ENCODE peak calls at places on chromosomes 12 and 14, in four cellular contexts. S is IMR-90, I is neuronal stem cell, F is mesendoderm. G is an unnamed sample.

GRCh38 chr12:569803-570236 is 93.4 kb downstream of the NINJ2 start:
- DNase-seq in S (peak), I (peak), F (peak), G (peak)

GRCh38 chr12:57470970-57471656 is 8.6 kb downstream of the ARHGAP9 start:
- DNase-seq in S (no peak), I (no peak), F (no peak), G (no peak)

GRCh38 chr14:49463146-49463545 is 123.0 kb downstream of the RPS29 start:
- DNase-seq in S (no peak), I (no peak), F (no peak), G (no peak)

GRCh38 chr12:14723763-14724162 is 27.4 kb upstream of the GUCY2C start:
- DNase-seq in S (peak), I (peak), F (peak), G (peak)

GRCh38 chr12:51346581-51346980 is at the start of gene CELA1:
- DNase-seq in S (no peak), I (no peak), F (no peak), G (no peak)

GRCh38 chr14:104348741-104349140 is 210.4 kb downstream of the KIF26A start:
- DNase-seq in S (no peak), I (no peak), F (no peak), G (peak)

GRCh38 chr14:104732931-104733681 is 9.1 kb downstream of the ADSS1 start:
- DNase-seq in S (no peak), I (no peak), F (no peak), G (no peak)

GRCh38 chr12:12474471-12474928 is 88.2 kb downstream of the DUSP16 start:
- DNase-seq in S (no peak), I (no peak), F (no peak), G (no peak)

GRCh38 chr12:109020750-109021380 is at the start of gene SVOP:
- DNase-seq in S (peak), I (peak), F (peak), G (peak)

GRCh38 chr12:67592228-67593011 is 56.1 kb upstream of the DYRK2 start:
- DNase-seq in S (peak), I (no peak), F (no peak), G (no peak)

GRCh38 chr12:87756111-87756510 is 273.1 kb downstream of the C12orf50 start:
- DNase-seq in S (peak), I (no peak), F (no peak), G (no peak)

GRCh38 chr12:15979096-15980091 is 68.3 kb downstream of the DERA start:
- DNase-seq in S (peak), I (no peak), F (peak), G (peak)

GRCh38 chr14:77067632-77068514 is 30.2 kb upstream of the CIPC start:
- DNase-seq in S (peak), I (peak), F (peak), G (peak)

GRCh38 chr14:50635136-50635535 is 33.0 kb downstream of the SAV1 start:
- DNase-seq in S (peak), I (no peak), F (no peak), G (no peak)

GRCh38 chr12:67991158-67991557 is 1.9 kb downstream of the IFNG-AS1 start:
- DNase-seq in S (no peak), I (no peak), F (no peak), G (no peak)

GRCh38 chr14:20628063-20628854 is 13.2 kb downstream of the OR6S1 start:
- DNase-seq in S (no peak), I (no peak), F (peak), G (no peak)

GRCh38 chr12:111342376-111342775 is 26.5 kb downstream of the PHETA1 start:
- DNase-seq in S (no peak), I (no peak), F (no peak), G (no peak)

GRCh38 chr14:95098984-95099599 is 58.2 kb downstream of the DICER1 start:
- DNase-seq in S (peak), I (peak), F (peak), G (peak)

DNA sequence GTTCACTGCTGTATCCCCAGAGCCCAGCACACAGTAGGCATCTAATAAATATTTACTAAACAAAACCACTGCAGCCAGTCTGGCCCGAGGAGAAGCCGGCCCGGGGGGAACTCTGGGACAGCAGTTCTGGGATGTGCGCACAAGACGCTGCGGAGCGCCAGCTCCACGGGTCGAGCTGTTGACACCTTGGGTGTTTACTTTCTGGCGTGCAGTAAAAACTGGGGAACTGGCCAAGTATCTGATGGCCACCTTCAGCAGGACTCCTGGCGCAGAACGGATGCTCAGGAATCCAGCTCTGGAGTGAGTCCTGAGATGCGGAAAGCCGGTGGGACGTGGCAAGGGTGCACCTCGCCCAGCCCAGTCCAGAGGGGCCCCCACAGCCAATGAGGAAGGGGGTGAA is 65.6 kb downstream of the NCOR2 start:
- DNase-seq in S (no peak), I (no peak), F (no peak), G (no peak)
- H2BK5ac ChIP-seq in S (no peak), I (no peak), F (no peak), G (no peak)

GRCh38 chr14:98182385-98183055 is 1089.5 kb downstream of the BCL11B start:
- DNase-seq in S (no peak), I (no peak), F (no peak), G (no peak)
- H2BK5ac ChIP-seq in S (no peak), I (no peak), F (no peak), G (no peak)

DNA sequence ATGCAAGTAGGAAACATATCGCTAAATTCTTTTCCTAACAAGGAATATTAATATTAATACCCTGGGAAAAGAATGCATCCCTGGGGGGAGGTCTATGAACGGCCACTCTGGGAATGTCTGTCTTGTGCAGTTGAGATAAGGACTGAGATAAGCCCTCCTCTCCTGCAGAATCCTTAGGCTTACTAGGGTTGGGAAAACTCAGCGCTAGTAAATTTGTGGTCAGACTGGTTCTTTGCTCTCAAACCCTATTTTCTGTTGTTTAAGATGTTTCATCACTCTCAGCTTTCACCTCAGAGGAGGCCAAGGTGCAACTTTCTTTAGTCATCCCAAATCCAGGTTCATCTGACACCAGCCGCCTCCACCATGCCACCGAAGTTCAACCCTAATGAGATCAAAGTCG is 11.2 kb upstream of the RESF1 start:
- DNase-seq in S (no peak), I (no peak), F (no peak), G (no peak)
- H2BK5ac ChIP-seq in S (no peak), I (no peak), F (no peak), G (no peak)

GRCh38 chr12:6057693-6058092 is 66.8 kb downstream of the VWF start:
- DNase-seq in S (no peak), I (no peak), F (peak), G (peak)
- H2BK5ac ChIP-seq in S (no peak), I (no peak), F (peak), G (no peak)

GRCh38 chr12:114875323-114875722 is 191.3 kb upstream of the TBX3 start:
- DNase-seq in S (no peak), I (no peak), F (no peak), G (no peak)
- H2BK5ac ChIP-seq in S (no peak), I (no peak), F (no peak), G (no peak)

DNA sequence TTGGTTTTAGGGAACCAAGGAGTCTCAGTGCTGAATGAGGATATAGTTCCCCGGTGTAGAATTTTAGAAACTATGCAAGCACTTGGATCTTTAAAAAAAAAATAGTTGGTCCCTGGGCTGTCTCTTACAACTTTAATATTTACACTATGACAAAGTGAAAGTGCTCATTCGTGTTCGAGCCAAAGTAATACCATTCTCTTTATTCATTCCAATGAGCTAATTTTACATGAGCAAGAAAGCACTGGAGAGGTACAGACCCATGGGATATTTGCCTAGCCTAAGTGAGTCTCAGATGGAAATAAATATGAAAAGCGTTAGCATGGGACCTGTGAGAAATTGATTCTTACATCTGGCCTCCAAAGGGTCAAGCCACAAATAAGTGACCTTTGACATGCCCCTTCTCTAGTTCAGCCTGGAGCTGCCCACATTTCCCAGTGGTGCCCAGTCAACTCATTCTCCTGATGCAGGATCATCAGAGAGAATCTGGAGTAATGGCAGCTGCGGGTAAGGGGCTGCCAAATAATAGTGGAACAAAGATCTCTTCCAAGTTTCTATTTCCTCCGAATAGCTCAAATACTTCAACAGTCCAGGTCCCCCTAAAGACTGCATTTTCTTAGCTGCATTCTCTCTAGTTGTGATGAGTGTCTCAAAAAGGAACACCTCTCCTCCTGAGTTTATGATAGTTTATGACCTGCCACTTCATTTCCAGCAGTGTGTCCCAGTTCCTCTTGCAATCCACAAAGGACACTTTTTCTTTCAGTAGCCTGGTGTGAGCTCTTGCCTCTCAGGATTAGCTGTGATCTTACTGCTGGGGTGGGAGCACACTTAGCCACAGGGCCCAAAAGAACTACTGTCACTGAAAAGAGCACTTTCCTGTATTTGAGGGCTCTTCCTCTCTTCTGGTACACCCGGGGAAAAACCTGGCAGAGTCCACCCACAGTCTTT is 208.2 kb downstream of the DAD1 start:
- DNase-seq in S (peak), I (no peak), F (peak), G (no peak)
- H2BK5ac ChIP-seq in S (no peak), I (no peak), F (peak), G (no peak)

GRCh38 chr12:124814741-124815613 is 48.7 kb downstream of the SCARB1 start:
- DNase-seq in S (no peak), I (no peak), F (no peak), G (no peak)
- H2BK5ac ChIP-seq in S (no peak), I (peak), F (no peak), G (no peak)

G was measured in H9.